ENCODE peak calls at places on chromosomes 12 and 14, in seven cellular contexts. One of them, this sample, is unnamed. For H3K4me1, the result is how much of the 10 kb centered on the place peaks cover.

GRCh38 chr12:31585271-31585670 is 5.7 kb downstream of the DENND5B start:
- DNase-seq in HepG2: no peak
- DNase-seq in K562: no peak
- DNase-seq in H1: no peak
- DNase-seq in SK-N-SH: no peak
- DNase-seq in HCT116: no peak
- DNase-seq in GM12878: no peak
- DNase-seq in this sample: no peak

GRCh38 chr12:54280401-54281260 is at the start of gene HNRNPA1:
- DNase-seq in HepG2: peak
- DNase-seq in K562: peak
- DNase-seq in H1: peak
- DNase-seq in SK-N-SH: peak
- DNase-seq in HCT116: peak
- DNase-seq in GM12878: peak
- DNase-seq in this sample: peak

GRCh38 chr14:24340606-24341005 is 815 bp upstream of the RIPK3 start:
- DNase-seq in HepG2: no peak
- DNase-seq in K562: no peak
- DNase-seq in H1: no peak
- DNase-seq in SK-N-SH: no peak
- DNase-seq in HCT116: no peak
- DNase-seq in GM12878: no peak
- DNase-seq in this sample: no peak

GRCh38 chr12:80129895-80130535 is 30.7 kb downstream of the OTOGL start:
- DNase-seq in HepG2: no peak
- DNase-seq in K562: no peak
- DNase-seq in H1: no peak
- DNase-seq in SK-N-SH: no peak
- DNase-seq in HCT116: no peak
- DNase-seq in GM12878: no peak
- DNase-seq in this sample: no peak

GRCh38 chr12:46492471-46493351 is 120.1 kb upstream of the SLC38A2 start:
- DNase-seq in HepG2: peak
- DNase-seq in K562: no peak
- DNase-seq in H1: no peak
- DNase-seq in SK-N-SH: no peak
- DNase-seq in HCT116: peak
- DNase-seq in GM12878: no peak
- DNase-seq in this sample: peak

GRCh38 chr14:69997849-69998248 is 118.6 kb downstream of the SMOC1 start:
- DNase-seq in HepG2: peak
- DNase-seq in K562: no peak
- DNase-seq in H1: no peak
- DNase-seq in SK-N-SH: no peak
- DNase-seq in HCT116: no peak
- DNase-seq in GM12878: no peak
- DNase-seq in this sample: no peak

GRCh38 chr14:75422169-75422568 is 5.7 kb upstream of the JDP2 start:
- DNase-seq in HepG2: peak
- DNase-seq in K562: no peak
- DNase-seq in H1: no peak
- DNase-seq in SK-N-SH: no peak
- DNase-seq in HCT116: no peak
- DNase-seq in GM12878: no peak
- DNase-seq in this sample: peak

GRCh38 chr12:70646850-70647249 is 9.6 kb upstream of the PTPRB start:
- DNase-seq in HepG2: no peak
- DNase-seq in K562: no peak
- DNase-seq in H1: no peak
- DNase-seq in SK-N-SH: no peak
- DNase-seq in HCT116: no peak
- DNase-seq in GM12878: no peak
- DNase-seq in this sample: no peak

GRCh38 chr14:99415496-99416281 is 65.0 kb downstream of the SETD3 start:
- DNase-seq in HepG2: peak
- DNase-seq in K562: peak
- DNase-seq in H1: no peak
- DNase-seq in SK-N-SH: peak
- DNase-seq in HCT116: peak
- DNase-seq in GM12878: peak
- DNase-seq in this sample: peak

GRCh38 chr14:51293149-51293925 is 53.3 kb downstream of the TMX1 start:
- DNase-seq in HepG2: no peak
- DNase-seq in K562: no peak
- DNase-seq in H1: no peak
- DNase-seq in SK-N-SH: no peak
- DNase-seq in HCT116: no peak
- DNase-seq in GM12878: no peak
- DNase-seq in this sample: no peak

GRCh38 chr14:69464829-69465228 is 19.7 kb upstream of the PLEKHD1 start:
- DNase-seq in HepG2: no peak
- DNase-seq in K562: no peak
- DNase-seq in H1: no peak
- DNase-seq in SK-N-SH: peak
- DNase-seq in HCT116: no peak
- DNase-seq in GM12878: no peak
- DNase-seq in this sample: no peak

GRCh38 chr12:95944108-95944704 is 1.1 kb downstream of the AMDHD1 start:
- DNase-seq in HepG2: no peak
- DNase-seq in K562: no peak
- DNase-seq in H1: no peak
- DNase-seq in SK-N-SH: no peak
- DNase-seq in HCT116: no peak
- DNase-seq in GM12878: no peak
- DNase-seq in this sample: no peak

DNA sequence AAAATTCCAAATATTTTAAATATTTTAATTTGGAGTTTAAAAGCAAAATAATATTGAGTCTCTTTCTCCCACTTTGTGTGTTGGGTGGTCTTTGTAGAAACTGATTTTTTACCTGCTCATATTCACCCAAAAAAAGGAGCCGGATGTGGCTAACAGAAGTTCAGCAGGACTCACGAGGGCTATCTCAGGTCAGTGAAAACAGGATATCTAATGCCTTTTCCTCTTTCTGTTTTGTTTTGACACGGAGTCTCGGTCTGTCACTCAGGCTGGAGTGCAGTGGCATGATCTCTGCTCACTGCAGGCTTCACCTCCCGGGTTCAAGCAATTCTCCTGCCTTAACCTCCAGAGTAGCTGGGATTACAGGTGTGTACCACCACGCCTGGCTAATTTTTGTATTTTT is 30.8 kb downstream of the COA8 start:
- DNase-seq in HepG2: no peak
- DNase-seq in K562: no peak
- DNase-seq in H1: no peak
- DNase-seq in SK-N-SH: no peak
- DNase-seq in HCT116: no peak
- DNase-seq in GM12878: peak
- DNase-seq in this sample: no peak
- H3K27ac ChIP-seq in HepG2: no peak
- H3K27ac ChIP-seq in K562: no peak
- H3K27ac ChIP-seq in H1: no peak
- H3K27ac ChIP-seq in SK-N-SH: peak
- H3K27ac ChIP-seq in HCT116: no peak
- H3K27ac ChIP-seq in GM12878: no peak
- H3K27ac ChIP-seq in this sample: no peak

GRCh38 chr12:21725731-21726130 is 48.8 kb downstream of the KCNJ8 start:
- DNase-seq in HepG2: no peak
- DNase-seq in K562: no peak
- DNase-seq in H1: no peak
- DNase-seq in SK-N-SH: no peak
- DNase-seq in HCT116: no peak
- DNase-seq in GM12878: no peak
- DNase-seq in this sample: no peak
- H3K4me1 ChIP-seq in HepG2: under half
- H3K4me1 ChIP-seq in K562: under half
- H3K4me1 ChIP-seq in H1: under half
- H3K4me1 ChIP-seq in SK-N-SH: under half
- H3K4me1 ChIP-seq in HCT116: under half
- H3K4me1 ChIP-seq in GM12878: under half
- H3K4me1 ChIP-seq in this sample: under half

DNA sequence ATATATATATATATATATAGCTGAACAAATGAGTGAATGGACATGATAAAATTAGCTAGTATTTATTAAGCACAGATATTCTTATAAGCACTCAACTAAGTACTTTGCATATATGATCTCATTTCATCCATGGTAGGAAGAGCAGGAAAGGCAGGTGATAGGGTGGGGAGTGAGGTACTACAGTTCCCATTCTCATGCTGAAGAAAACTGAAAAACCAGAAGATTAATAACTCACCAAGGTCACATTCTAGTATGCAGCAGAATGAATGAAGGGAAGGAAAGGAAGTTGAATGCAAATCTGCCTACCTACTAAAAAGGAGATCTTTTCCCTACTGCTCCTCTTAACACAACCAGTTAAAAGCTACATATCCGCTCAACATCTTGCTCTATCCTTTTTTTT is 298.1 kb upstream of the TMPO start:
- DNase-seq in HepG2: no peak
- DNase-seq in K562: no peak
- DNase-seq in H1: no peak
- DNase-seq in SK-N-SH: no peak
- DNase-seq in HCT116: no peak
- DNase-seq in GM12878: no peak
- DNase-seq in this sample: no peak
- TF ChIP-seq SIN3A in HepG2: no peak
- TF ChIP-seq SIN3A in K562: no peak
- TF ChIP-seq SIN3A in H1: no peak
- TF ChIP-seq SIN3A in SK-N-SH: no peak
- TF ChIP-seq SIN3A in HCT116: no peak
- TF ChIP-seq SIN3A in GM12878: no peak
- TF ChIP-seq SIN3A in this sample: no peak

GRCh38 chr12:100795193-100796179 is 910 bp downstream of the ANO4 start:
- DNase-seq in HepG2: no peak
- DNase-seq in K562: no peak
- DNase-seq in H1: no peak
- DNase-seq in SK-N-SH: no peak
- DNase-seq in HCT116: no peak
- DNase-seq in GM12878: no peak
- DNase-seq in this sample: no peak
- H3K27ac ChIP-seq in HepG2: no peak
- H3K27ac ChIP-seq in K562: no peak
- H3K27ac ChIP-seq in H1: no peak
- H3K27ac ChIP-seq in SK-N-SH: no peak
- H3K27ac ChIP-seq in HCT116: no peak
- H3K27ac ChIP-seq in GM12878: no peak
- H3K27ac ChIP-seq in this sample: no peak